ENCODE peak calls at places on chromosomes 13 and 19, in nine cellular contexts. One of them, this sample, is unnamed.

GRCh38 chr13:42041017-42041683 is 7.3 kb upstream of the DGKH start:
- DNase-seq in OCI-LY7: peak
- DNase-seq in CD4-positive, alpha-beta memory T cell: peak
- DNase-seq in mesendoderm: peak
- DNase-seq in neural progenitor cell: peak
- DNase-seq in left lung: peak
- DNase-seq in lower lobe of right lung: peak
- DNase-seq in CD8-positive, alpha-beta T cell: no peak
- DNase-seq in pancreas: peak
- DNase-seq in this sample: peak

GRCh38 chr19:13079542-13079986 is 23.1 kb downstream of the LYL1 start:
- DNase-seq in OCI-LY7: no peak
- DNase-seq in CD4-positive, alpha-beta memory T cell: no peak
- DNase-seq in mesendoderm: no peak
- DNase-seq in neural progenitor cell: no peak
- DNase-seq in left lung: no peak
- DNase-seq in lower lobe of right lung: peak
- DNase-seq in CD8-positive, alpha-beta T cell: no peak
- DNase-seq in pancreas: no peak
- DNase-seq in this sample: no peak

GRCh38 chr13:99310382-99311031 is 3.3 kb upstream of the GPR183 start:
- DNase-seq in OCI-LY7: no peak
- DNase-seq in CD4-positive, alpha-beta memory T cell: no peak
- DNase-seq in mesendoderm: no peak
- DNase-seq in neural progenitor cell: no peak
- DNase-seq in left lung: no peak
- DNase-seq in lower lobe of right lung: no peak
- DNase-seq in CD8-positive, alpha-beta T cell: no peak
- DNase-seq in pancreas: no peak
- DNase-seq in this sample: no peak

GRCh38 chr19:44943801-44944249 is 1.8 kb downstream of the APOC4 start:
- DNase-seq in OCI-LY7: peak
- DNase-seq in CD4-positive, alpha-beta memory T cell: no peak
- DNase-seq in mesendoderm: no peak
- DNase-seq in neural progenitor cell: no peak
- DNase-seq in left lung: peak
- DNase-seq in lower lobe of right lung: peak
- DNase-seq in CD8-positive, alpha-beta T cell: no peak
- DNase-seq in pancreas: no peak
- DNase-seq in this sample: no peak

GRCh38 chr19:43784251-43784980 is 3.6 kb upstream of the KCNN4 start:
- DNase-seq in OCI-LY7: peak
- DNase-seq in CD4-positive, alpha-beta memory T cell: peak
- DNase-seq in mesendoderm: peak
- DNase-seq in neural progenitor cell: no peak
- DNase-seq in left lung: peak
- DNase-seq in lower lobe of right lung: no peak
- DNase-seq in CD8-positive, alpha-beta T cell: peak
- DNase-seq in pancreas: no peak
- DNase-seq in this sample: no peak

GRCh38 chr19:6219592-6220290 is 60.0 kb downstream of the MLLT1 start:
- DNase-seq in OCI-LY7: no peak
- DNase-seq in CD4-positive, alpha-beta memory T cell: no peak
- DNase-seq in mesendoderm: no peak
- DNase-seq in neural progenitor cell: no peak
- DNase-seq in left lung: no peak
- DNase-seq in lower lobe of right lung: no peak
- DNase-seq in CD8-positive, alpha-beta T cell: no peak
- DNase-seq in pancreas: peak
- DNase-seq in this sample: no peak

GRCh38 chr19:1183543-1184172 is 9.6 kb upstream of the SBNO2 start:
- DNase-seq in OCI-LY7: no peak
- DNase-seq in CD4-positive, alpha-beta memory T cell: no peak
- DNase-seq in mesendoderm: peak
- DNase-seq in neural progenitor cell: no peak
- DNase-seq in left lung: peak
- DNase-seq in lower lobe of right lung: peak
- DNase-seq in CD8-positive, alpha-beta T cell: no peak
- DNase-seq in pancreas: no peak
- DNase-seq in this sample: no peak

GRCh38 chr19:49588370-49589122 is 2.4 kb upstream of the PRR12 start:
- DNase-seq in OCI-LY7: no peak
- DNase-seq in CD4-positive, alpha-beta memory T cell: peak
- DNase-seq in mesendoderm: no peak
- DNase-seq in neural progenitor cell: no peak
- DNase-seq in left lung: no peak
- DNase-seq in lower lobe of right lung: no peak
- DNase-seq in CD8-positive, alpha-beta T cell: no peak
- DNase-seq in pancreas: no peak
- DNase-seq in this sample: no peak

GRCh38 chr13:100887729-100888151 is 213.1 kb upstream of the TMTC4 start:
- DNase-seq in OCI-LY7: no peak
- DNase-seq in CD4-positive, alpha-beta memory T cell: no peak
- DNase-seq in mesendoderm: peak
- DNase-seq in neural progenitor cell: no peak
- DNase-seq in left lung: no peak
- DNase-seq in lower lobe of right lung: no peak
- DNase-seq in CD8-positive, alpha-beta T cell: no peak
- DNase-seq in pancreas: no peak
- DNase-seq in this sample: no peak

GRCh38 chr13:74162135-74162534 is 27.9 kb upstream of the KLF12 start:
- DNase-seq in OCI-LY7: no peak
- DNase-seq in CD4-positive, alpha-beta memory T cell: no peak
- DNase-seq in mesendoderm: no peak
- DNase-seq in neural progenitor cell: no peak
- DNase-seq in left lung: no peak
- DNase-seq in lower lobe of right lung: no peak
- DNase-seq in CD8-positive, alpha-beta T cell: no peak
- DNase-seq in pancreas: no peak
- DNase-seq in this sample: no peak
- H3K27ac ChIP-seq in OCI-LY7: no peak
- H3K27ac ChIP-seq in CD4-positive, alpha-beta memory T cell: no peak
- H3K27ac ChIP-seq in mesendoderm: no peak
- H3K27ac ChIP-seq in neural progenitor cell: no peak
- H3K27ac ChIP-seq in left lung: no peak
- H3K27ac ChIP-seq in lower lobe of right lung: no peak
- H3K27ac ChIP-seq in CD8-positive, alpha-beta T cell: no peak
- H3K27ac ChIP-seq in pancreas: no peak
- H3K27ac ChIP-seq in this sample: no peak

GRCh38 chr13:24223341-24224231 is 63.1 kb downstream of the SPATA13 start:
- DNase-seq in OCI-LY7: no peak
- DNase-seq in CD4-positive, alpha-beta memory T cell: no peak
- DNase-seq in mesendoderm: no peak
- DNase-seq in neural progenitor cell: no peak
- DNase-seq in left lung: no peak
- DNase-seq in lower lobe of right lung: no peak
- DNase-seq in CD8-positive, alpha-beta T cell: no peak
- DNase-seq in pancreas: peak
- DNase-seq in this sample: no peak
- H3K27ac ChIP-seq in OCI-LY7: no peak
- H3K27ac ChIP-seq in CD4-positive, alpha-beta memory T cell: no peak
- H3K27ac ChIP-seq in mesendoderm: no peak
- H3K27ac ChIP-seq in neural progenitor cell: no peak
- H3K27ac ChIP-seq in left lung: no peak
- H3K27ac ChIP-seq in lower lobe of right lung: peak
- H3K27ac ChIP-seq in CD8-positive, alpha-beta T cell: peak
- H3K27ac ChIP-seq in pancreas: no peak
- H3K27ac ChIP-seq in this sample: peak

GRCh38 chr13:50537029-50537428 is 306.5 kb downstream of the DLEU7 start:
- DNase-seq in OCI-LY7: no peak
- DNase-seq in CD4-positive, alpha-beta memory T cell: no peak
- DNase-seq in mesendoderm: no peak
- DNase-seq in neural progenitor cell: no peak
- DNase-seq in left lung: no peak
- DNase-seq in lower lobe of right lung: no peak
- DNase-seq in CD8-positive, alpha-beta T cell: no peak
- DNase-seq in pancreas: no peak
- DNase-seq in this sample: no peak
- H3K27ac ChIP-seq in OCI-LY7: no peak
- H3K27ac ChIP-seq in CD4-positive, alpha-beta memory T cell: no peak
- H3K27ac ChIP-seq in mesendoderm: no peak
- H3K27ac ChIP-seq in neural progenitor cell: no peak
- H3K27ac ChIP-seq in left lung: no peak
- H3K27ac ChIP-seq in lower lobe of right lung: no peak
- H3K27ac ChIP-seq in CD8-positive, alpha-beta T cell: no peak
- H3K27ac ChIP-seq in pancreas: no peak
- H3K27ac ChIP-seq in this sample: no peak

DNA sequence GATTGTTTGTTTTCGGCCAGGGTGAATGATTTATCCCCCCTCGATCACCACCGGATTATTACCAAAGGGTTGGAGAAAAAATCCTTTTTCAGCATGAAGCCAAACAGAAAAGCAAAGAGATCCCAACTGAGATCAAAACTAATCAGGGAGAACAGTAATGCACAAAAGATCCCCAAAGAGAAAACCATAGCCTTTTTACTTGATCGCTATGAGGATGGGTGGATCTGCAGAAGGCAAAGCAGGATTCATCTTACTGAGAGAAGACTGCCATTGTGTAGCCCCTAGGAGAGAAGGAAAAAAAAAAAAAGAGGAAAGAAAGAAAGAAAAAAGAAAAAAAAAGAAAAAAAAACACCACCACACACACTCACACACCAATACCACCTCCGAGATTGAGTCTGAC is at the start of gene FGF14:
- DNase-seq in OCI-LY7: no peak
- DNase-seq in CD4-positive, alpha-beta memory T cell: no peak
- DNase-seq in mesendoderm: no peak
- DNase-seq in neural progenitor cell: peak
- DNase-seq in left lung: no peak
- DNase-seq in lower lobe of right lung: no peak
- DNase-seq in CD8-positive, alpha-beta T cell: no peak
- DNase-seq in pancreas: no peak
- DNase-seq in this sample: no peak
- H3K27ac ChIP-seq in OCI-LY7: no peak
- H3K27ac ChIP-seq in CD4-positive, alpha-beta memory T cell: no peak
- H3K27ac ChIP-seq in mesendoderm: no peak
- H3K27ac ChIP-seq in neural progenitor cell: no peak
- H3K27ac ChIP-seq in left lung: no peak
- H3K27ac ChIP-seq in lower lobe of right lung: no peak
- H3K27ac ChIP-seq in CD8-positive, alpha-beta T cell: no peak
- H3K27ac ChIP-seq in pancreas: no peak
- H3K27ac ChIP-seq in this sample: peak

This sample was measured in caudate nucleus.